ENCODE peak calls at places on chromosomes 5 and 9, in four cellular contexts. R is naive thymus-derived CD4-positive, alpha-beta T cell; E is brain microvascular endothelial cell; L is H9. J is an unnamed sample.

GRCh38 chr9:123162359-123163345 is 105.7 kb downstream of the STRBP start:
- DNase-seq in L (no peak), R (no peak), E (no peak), J (no peak)

GRCh38 chr9:88748566-88749238 is 213.7 kb downstream of the NXNL2 start:
- DNase-seq in R (no peak), L (no peak), E (peak), J (no peak)

GRCh38 chr9:112174223-112174964 is 703 bp downstream of the SUSD1 start:
- DNase-seq in R (peak), L (no peak), E (no peak), J (peak)

GRCh38 chr5:75601567-75601966 is 9.7 kb upstream of the ANKDD1B start:
- DNase-seq in E (no peak), L (no peak), R (no peak), J (no peak)

GRCh38 chr9:99057665-99058625 is 47.0 kb upstream of the TGFBR1 start:
- DNase-seq in L (no peak), E (peak), R (peak), J (peak)

GRCh38 chr9:16664211-16664610 is 206.3 kb downstream of the BNC2 start:
- DNase-seq in R (no peak), L (no peak), E (no peak), J (no peak)

GRCh38 chr5:109373932-109374331 is 35.8 kb downstream of the PJA2 start:
- DNase-seq in E (no peak), L (no peak), R (no peak), J (no peak)

GRCh38 chr5:178111925-178112324 is 1.4 kb upstream of the N4BP3 start:
- DNase-seq in R (no peak), E (no peak), L (no peak), J (no peak)

GRCh38 chr5:181205402-181205734 is 372 bp upstream of the TRIM7 start:
- DNase-seq in R (no peak), E (no peak), L (no peak), J (peak)

GRCh38 chr5:178619390-178619789 is 7.5 kb downstream of the CLK4 start:
- DNase-seq in L (no peak), R (no peak), E (no peak), J (no peak)

GRCh38 chr5:1910861-1911772 is 28.4 kb upstream of the IRX4 start:
- DNase-seq in R (no peak), L (no peak), E (no peak), J (no peak)

GRCh38 chr5:44046581-44047327 is 342.5 kb downstream of the FGF10 start:
- DNase-seq in E (no peak), R (no peak), L (no peak), J (no peak)

GRCh38 chr5:44952376-44952775 is 143.6 kb downstream of the MRPS30 start:
- DNase-seq in L (no peak), R (no peak), E (peak), J (peak)

GRCh38 chr9:975740-976257 is 656 bp upstream of the DMRT3 start:
- DNase-seq in E (no peak), R (no peak), L (no peak), J (no peak)

GRCh38 chr5:9829621-9830020 is 199.5 kb upstream of the TAS2R1 start:
- DNase-seq in E (no peak), L (no peak), R (no peak), J (no peak)

GRCh38 chr9:137460363-137461315 is 1.5 kb upstream of the NSMF start:
- DNase-seq in R (no peak), L (peak), E (no peak), J (no peak)

GRCh38 chr5:132259061-132259851 is 1.8 kb downstream of the PDLIM4 start:
- DNase-seq in E (peak), R (no peak), L (peak), J (no peak)
- H3K27ac ChIP-seq in E (peak), R (no peak), L (no peak), J (no peak)

DNA sequence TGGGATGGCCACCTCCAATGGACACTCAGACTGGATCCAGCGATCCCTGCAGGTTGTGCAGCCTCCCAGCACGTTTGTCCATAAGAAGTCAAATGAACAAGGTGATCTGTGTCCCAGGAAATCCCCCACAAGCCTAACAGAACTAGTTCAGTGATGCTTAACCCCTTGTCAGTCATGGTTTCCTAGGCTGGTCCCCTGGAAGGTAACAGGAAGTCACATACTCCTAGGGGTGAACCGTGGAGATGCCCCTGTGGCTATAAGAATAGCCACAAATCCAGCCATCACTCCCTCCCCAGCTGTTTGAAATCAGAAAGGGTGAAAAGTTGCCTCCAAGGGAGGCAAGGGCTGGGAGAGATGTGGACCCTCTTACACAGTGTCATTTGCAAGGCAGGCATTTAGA is 22.5 kb downstream of the PAX5 start:
- DNase-seq in E (no peak), R (no peak), L (no peak), J (no peak)
- H3K27ac ChIP-seq in E (no peak), R (no peak), L (no peak), J (no peak)

GRCh38 chr9:93245437-93245970 is 61.6 kb downstream of the WNK2 start:
- DNase-seq in E (no peak), R (no peak), L (no peak), J (no peak)
- H3K27ac ChIP-seq in E (no peak), R (no peak), L (no peak), J (no peak)

GRCh38 chr5:78336698-78337097 is 23.7 kb upstream of the SCAMP1 start:
- DNase-seq in L (no peak), E (no peak), R (no peak), J (no peak)

GRCh38 chr5:78345485-78345884 is 14.9 kb upstream of the SCAMP1 start:
- DNase-seq in R (no peak), E (peak), L (no peak), J (no peak)

GRCh38 chr5:78339591-78340450 is 20.6 kb upstream of the SCAMP1 start:
- DNase-seq in L (no peak), R (no peak), E (no peak), J (no peak)

GRCh38 chr5:78335976-78336375 is 24.4 kb upstream of the SCAMP1 start:
- DNase-seq in E (no peak), R (no peak), L (no peak), J (no peak)

GRCh38 chr5:78341445-78341844 is 19.0 kb upstream of the SCAMP1 start:
- DNase-seq in E (no peak), L (no peak), R (no peak), J (no peak)
- H3K27ac ChIP-seq in E (no peak), L (no peak), R (no peak), J (no peak)

DNA sequence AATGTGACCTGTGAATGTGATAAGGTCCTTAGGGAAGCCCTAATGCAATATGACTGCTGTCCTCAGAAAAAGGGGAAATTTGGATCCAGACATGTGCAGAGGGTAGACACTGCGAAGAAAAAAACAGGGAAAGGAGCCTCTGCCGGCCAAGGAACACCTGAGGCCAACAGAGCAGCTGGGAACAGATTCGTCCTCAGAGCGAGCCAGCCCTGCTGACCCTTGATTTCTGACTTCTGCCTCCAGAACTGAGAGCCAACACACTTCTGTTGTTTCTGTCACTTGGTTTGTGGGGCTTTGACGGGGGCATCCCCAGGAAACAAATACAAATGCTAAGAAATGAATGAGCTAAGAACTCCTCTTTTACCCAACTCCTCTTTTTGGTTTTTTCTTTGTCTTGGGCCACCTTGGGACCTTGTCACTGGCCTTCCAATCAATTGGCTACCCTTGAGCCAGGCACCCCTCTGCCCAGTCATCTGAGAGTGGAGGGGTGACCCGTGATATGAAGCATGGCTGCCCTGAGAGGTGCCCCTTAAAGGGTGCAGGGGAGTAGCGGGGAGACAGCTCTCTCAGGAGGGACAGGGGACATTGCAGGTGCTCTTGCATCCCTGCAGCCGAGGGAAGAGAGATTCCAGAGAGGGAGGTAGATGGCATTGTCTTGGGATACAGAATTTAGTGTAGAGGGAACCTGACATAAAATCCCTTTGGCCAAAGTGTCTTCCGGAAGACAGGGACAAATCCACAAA is 16.9 kb downstream of the TMOD1 start:
- DNase-seq in L (no peak), R (no peak), E (no peak), J (no peak)
- H3K27ac ChIP-seq in L (no peak), R (no peak), E (no peak), J (no peak)

DNA sequence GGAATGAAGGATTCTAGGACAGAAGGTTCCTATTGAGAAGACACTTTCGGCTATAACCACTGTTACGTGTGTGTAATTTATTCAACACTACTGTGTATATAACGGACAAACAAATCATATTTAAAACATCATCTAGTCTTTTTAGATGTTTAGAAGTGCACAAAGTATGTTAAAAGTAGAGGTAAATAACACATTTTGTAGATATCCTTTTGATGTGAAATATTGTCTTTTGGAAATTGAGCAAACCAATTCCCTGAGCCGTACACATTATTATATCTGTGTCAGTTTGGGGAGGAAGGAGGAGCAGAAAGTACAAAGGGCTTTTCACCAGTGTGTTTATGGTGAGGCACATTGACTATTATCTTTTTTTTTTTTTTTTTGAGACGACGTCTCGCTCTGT is 39.1 kb upstream of the ANKRD18A start:
- DNase-seq in R (no peak), E (no peak), L (no peak), J (no peak)
- H3K27ac ChIP-seq in R (no peak), E (no peak), L (no peak), J (no peak)

GRCh38 chr9:127755558-127756060 is 20.5 kb upstream of the TOR2A start:
- DNase-seq in E (no peak), R (no peak), L (no peak), J (no peak)
- H3K27ac ChIP-seq in E (no peak), R (no peak), L (no peak), J (no peak)

J was measured in CD4-positive, CD25-positive, alpha-beta regulatory T cell.